ENCODE peak calls at places on chromosomes 16 and 17, in seven cellular contexts. One of them, this sample, is unnamed.

GRCh38 chr17:40358323-40359038 is 6.1 kb downstream of the GJD3 start:
- DNase-seq in choroid plexus epithelial cell: peak
- DNase-seq in ureter: peak
- DNase-seq in NCI-H748 treated with DMSO at 0.1 percent for 48 hours: peak
- DNase-seq in neural crest cell: peak
- DNase-seq in heart left ventricle: peak
- DNase-seq in thyroid gland: peak
- DNase-seq in this sample: peak

GRCh38 chr17:61611323-61611722 is 20.3 kb upstream of the NACA2 start:
- DNase-seq in choroid plexus epithelial cell: no peak
- DNase-seq in ureter: no peak
- DNase-seq in NCI-H748 treated with DMSO at 0.1 percent for 48 hours: no peak
- DNase-seq in neural crest cell: no peak
- DNase-seq in heart left ventricle: no peak
- DNase-seq in thyroid gland: no peak
- DNase-seq in this sample: no peak

GRCh38 chr17:20944014-20944905 is 98.6 kb downstream of the USP22 start:
- DNase-seq in choroid plexus epithelial cell: peak
- DNase-seq in ureter: peak
- DNase-seq in NCI-H748 treated with DMSO at 0.1 percent for 48 hours: peak
- DNase-seq in neural crest cell: no peak
- DNase-seq in heart left ventricle: no peak
- DNase-seq in thyroid gland: peak
- DNase-seq in this sample: peak

GRCh38 chr17:54901230-54901847 is 687 bp downstream of the TOM1L1 start:
- DNase-seq in choroid plexus epithelial cell: no peak
- DNase-seq in ureter: no peak
- DNase-seq in NCI-H748 treated with DMSO at 0.1 percent for 48 hours: no peak
- DNase-seq in neural crest cell: no peak
- DNase-seq in heart left ventricle: no peak
- DNase-seq in thyroid gland: no peak
- DNase-seq in this sample: peak

GRCh38 chr17:66941773-66942452 is 22.6 kb upstream of the CACNG4 start:
- DNase-seq in choroid plexus epithelial cell: no peak
- DNase-seq in ureter: no peak
- DNase-seq in NCI-H748 treated with DMSO at 0.1 percent for 48 hours: no peak
- DNase-seq in neural crest cell: no peak
- DNase-seq in heart left ventricle: no peak
- DNase-seq in thyroid gland: peak
- DNase-seq in this sample: no peak

GRCh38 chr16:48720266-48720665 is 110.3 kb upstream of the N4BP1 start:
- DNase-seq in choroid plexus epithelial cell: peak
- DNase-seq in ureter: no peak
- DNase-seq in NCI-H748 treated with DMSO at 0.1 percent for 48 hours: no peak
- DNase-seq in neural crest cell: peak
- DNase-seq in heart left ventricle: no peak
- DNase-seq in thyroid gland: peak
- DNase-seq in this sample: no peak

GRCh38 chr17:36474571-36474970 is 11.9 kb upstream of the ZNHIT3 start:
- DNase-seq in choroid plexus epithelial cell: no peak
- DNase-seq in ureter: no peak
- DNase-seq in NCI-H748 treated with DMSO at 0.1 percent for 48 hours: no peak
- DNase-seq in neural crest cell: no peak
- DNase-seq in heart left ventricle: no peak
- DNase-seq in thyroid gland: no peak
- DNase-seq in this sample: no peak

GRCh38 chr16:27529962-27530361 is 19.8 kb downstream of the GTF3C1 start:
- DNase-seq in choroid plexus epithelial cell: peak
- DNase-seq in ureter: no peak
- DNase-seq in NCI-H748 treated with DMSO at 0.1 percent for 48 hours: no peak
- DNase-seq in neural crest cell: no peak
- DNase-seq in heart left ventricle: no peak
- DNase-seq in thyroid gland: no peak
- DNase-seq in this sample: no peak

GRCh38 chr16:58196898-58197313 is 1.0 kb downstream of the CSNK2A2 start:
- DNase-seq in choroid plexus epithelial cell: peak
- DNase-seq in ureter: no peak
- DNase-seq in NCI-H748 treated with DMSO at 0.1 percent for 48 hours: no peak
- DNase-seq in neural crest cell: no peak
- DNase-seq in heart left ventricle: no peak
- DNase-seq in thyroid gland: no peak
- DNase-seq in this sample: no peak

GRCh38 chr16:4263504-4264436 is 9.1 kb downstream of the TFAP4 start:
- DNase-seq in choroid plexus epithelial cell: peak
- DNase-seq in ureter: peak
- DNase-seq in NCI-H748 treated with DMSO at 0.1 percent for 48 hours: no peak
- DNase-seq in neural crest cell: peak
- DNase-seq in heart left ventricle: peak
- DNase-seq in thyroid gland: peak
- DNase-seq in this sample: no peak

GRCh38 chr17:27660436-27660835 is 29.4 kb downstream of the LGALS9 start:
- DNase-seq in choroid plexus epithelial cell: no peak
- DNase-seq in ureter: no peak
- DNase-seq in NCI-H748 treated with DMSO at 0.1 percent for 48 hours: no peak
- DNase-seq in neural crest cell: no peak
- DNase-seq in heart left ventricle: no peak
- DNase-seq in thyroid gland: no peak
- DNase-seq in this sample: no peak

GRCh38 chr17:14387036-14387435 is 86.2 kb downstream of the HS3ST3B1 start:
- DNase-seq in choroid plexus epithelial cell: no peak
- DNase-seq in ureter: no peak
- DNase-seq in NCI-H748 treated with DMSO at 0.1 percent for 48 hours: no peak
- DNase-seq in neural crest cell: no peak
- DNase-seq in heart left ventricle: no peak
- DNase-seq in thyroid gland: peak
- DNase-seq in this sample: no peak

GRCh38 chr17:77129568-77130301 is 11.0 kb upstream of the SEC14L1 start:
- DNase-seq in choroid plexus epithelial cell: no peak
- DNase-seq in ureter: no peak
- DNase-seq in NCI-H748 treated with DMSO at 0.1 percent for 48 hours: no peak
- DNase-seq in neural crest cell: no peak
- DNase-seq in heart left ventricle: no peak
- DNase-seq in thyroid gland: no peak
- DNase-seq in this sample: no peak

GRCh38 chr16:53546988-53547391 is 44.0 kb upstream of the AKTIP start:
- DNase-seq in choroid plexus epithelial cell: peak
- DNase-seq in ureter: no peak
- DNase-seq in NCI-H748 treated with DMSO at 0.1 percent for 48 hours: no peak
- DNase-seq in neural crest cell: no peak
- DNase-seq in heart left ventricle: no peak
- DNase-seq in thyroid gland: no peak
- DNase-seq in this sample: no peak

GRCh38 chr16:50326835-50327465 is 41.8 kb downstream of the BRD7 start:
- DNase-seq in choroid plexus epithelial cell: peak
- DNase-seq in ureter: no peak
- DNase-seq in NCI-H748 treated with DMSO at 0.1 percent for 48 hours: no peak
- DNase-seq in neural crest cell: no peak
- DNase-seq in heart left ventricle: no peak
- DNase-seq in thyroid gland: no peak
- DNase-seq in this sample: no peak

GRCh38 chr16:80614908-80615696 is 74.3 kb downstream of the DYNLRB2 start:
- DNase-seq in choroid plexus epithelial cell: peak
- DNase-seq in ureter: peak
- DNase-seq in NCI-H748 treated with DMSO at 0.1 percent for 48 hours: no peak
- DNase-seq in neural crest cell: no peak
- DNase-seq in heart left ventricle: no peak
- DNase-seq in thyroid gland: no peak
- DNase-seq in this sample: no peak

This sample was measured in DMS153.